ENCODE peak calls at places on chromosome 19, in four cellular contexts. T, J, O and R are unnamed samples.

GRCh38 chr19:4122480-4122879 is 1.4 kb downstream of the MAP2K2 start:
- DNase-seq in T (no peak), J (no peak), O (no peak), R (no peak)

GRCh38 chr19:45616709-45617027 is 14.7 kb upstream of the GPR4 start:
- DNase-seq in T (no peak), J (no peak), O (no peak), R (no peak)

GRCh38 chr19:33725567-33725966 is 71.1 kb upstream of the KCTD15 start:
- DNase-seq in T (no peak), J (no peak), O (no peak), R (no peak)

GRCh38 chr19:13404236-13404635 is 102.0 kb downstream of the CACNA1A start:
- DNase-seq in T (no peak), J (no peak), O (no peak), R (no peak)

GRCh38 chr19:12155324-12155723 is 1.2 kb downstream of the ZNF625 start:
- DNase-seq in T (no peak), J (no peak), O (no peak), R (no peak)

GRCh38 chr19:50649433-50650391 is at the start of gene C19orf81:
- DNase-seq in T (peak; percentile 41), J (no peak), O (no peak), R (no peak)

GRCh38 chr19:27729332-27729731 is 1483.6 kb downstream of the UQCRFS1 start:
- DNase-seq in T (no peak), J (no peak), O (no peak), R (no peak)

GRCh38 chr19:17184381-17184841 is 30.7 kb upstream of the USE1 start:
- DNase-seq in T (no peak), J (peak; percentile 29), O (no peak), R (no peak)

GRCh38 chr19:17687141-17687856 is 855 bp downstream of the UNC13A start:
- DNase-seq in T (no peak), J (no peak), O (no peak), R (no peak)

GRCh38 chr19:7944177-7944761 is 803 bp upstream of the TIMM44 start:
- DNase-seq in T (peak; percentile 91), J (peak; percentile 61), O (peak; percentile 54), R (no peak)

GRCh38 chr19:38644719-38645118 is 2.7 kb upstream of the ACTN4 start:
- DNase-seq in T (no peak), J (no peak), O (no peak), R (no peak)

GRCh38 chr19:8370176-8371010 is 6.4 kb downstream of the ANGPTL4 start:
- DNase-seq in T (no peak), J (no peak), O (no peak), R (no peak)

GRCh38 chr19:13012690-13013608 is 17.7 kb downstream of the NFIX start:
- DNase-seq in T (peak; percentile 84), J (no peak), O (no peak), R (no peak)

GRCh38 chr19:3513198-3514140 is 7.4 kb downstream of the FZR1 start:
- DNase-seq in T (no peak), J (no peak), O (no peak), R (no peak)

GRCh38 chr19:48806518-48806817 is 4.4 kb downstream of the BCAT2 start:
- DNase-seq in T (peak; percentile 57), J (no peak), O (no peak), R (no peak)

GRCh38 chr19:7681336-7682174 is 922 bp downstream of the TRAPPC5 start:
- DNase-seq in T (peak; percentile 78), J (peak; percentile 48), O (no peak), R (no peak)

GRCh38 chr19:40392894-40393517 is 3.0 kb upstream of the HIPK4 start:
- DNase-seq in T (no peak), J (no peak), O (no peak), R (no peak)

GRCh38 chr19:40685563-40685962 is 4.9 kb downstream of the NUMBL start:
- DNase-seq in T (no peak), J (no peak), O (no peak), R (no peak)

GRCh38 chr19:16315825-16316505 is 8.7 kb upstream of the KLF2 start:
- DNase-seq in T (peak; percentile 97), J (no peak), O (peak; percentile 41), R (no peak)